ENCODE peak calls at places on chromosomes 2 and 18, in seven cellular contexts. E is HT1080, B is HTR-8/SVneo, K is SHP77 treated with DMSO at 0.1 percent for 48 hours, H is Ammon's horn, I is iPS DF 6.9, Q is endothelial cell of umbilical vein. F is an unnamed sample.

GRCh38 chr18:32730620-32731021 is 42.2 kb downstream of the KLHL14 start:
- DNase-seq in H (peak; percentile 10), E (peak; percentile 35), B (no peak), K (peak; percentile 13), I (no peak), Q (peak; percentile 28), F (no peak)

GRCh38 chr2:222903234-222904220 is 42.7 kb downstream of the ACSL3 start:
- DNase-seq in H (peak; percentile 45), K (peak; percentile 32), E (peak; percentile 44), B (peak; percentile 48), I (no peak), Q (peak; percentile 71), F (no peak)

GRCh38 chr2:177265834-177266817 is 1.6 kb upstream of the NFE2L2 start:
- DNase-seq in Q (peak; percentile 43), E (no peak), I (no peak), H (no peak), B (no peak), K (no peak), F (no peak)

GRCh38 chr2:120388222-120389035 is 42.5 kb downstream of the INHBB start:
- DNase-seq in E (no peak), Q (no peak), B (no peak), I (no peak), K (no peak), H (no peak), F (no peak)

GRCh38 chr2:138777996-138778395 is 2.2 kb downstream of the NXPH2 start:
- DNase-seq in I (peak; percentile 75), Q (peak; percentile 17), E (peak; percentile 3), H (no peak), K (no peak), B (peak; percentile 48), F (no peak)

GRCh38 chr18:58299936-58300335 is 255.9 kb downstream of the NEDD4L start:
- DNase-seq in I (no peak), K (no peak), Q (no peak), E (no peak), B (no peak), H (no peak), F (no peak)

GRCh38 chr2:134897932-134898331 is 20.7 kb upstream of the CCNT2 start:
- DNase-seq in K (no peak), H (no peak), Q (peak; percentile 20), B (no peak), E (no peak), I (no peak), F (no peak)

GRCh38 chr2:16184945-16185660 is 244.8 kb downstream of the MYCN start:
- DNase-seq in B (no peak), Q (no peak), E (no peak), I (no peak), H (no peak), K (no peak), F (no peak)

GRCh38 chr2:8263931-8264330 is 417.9 kb upstream of the ID2 start:
- DNase-seq in H (no peak), K (no peak), I (no peak), B (no peak), E (no peak), Q (no peak), F (no peak)

GRCh38 chr2:43950383-43951008 is 45.3 kb downstream of the LRPPRC start:
- DNase-seq in I (no peak), B (peak; percentile 15), Q (peak; percentile 59), H (peak; percentile 52), E (peak; percentile 1), K (no peak), F (peak; percentile 60)

GRCh38 chr2:164843346-164843841 is 1.8 kb upstream of the COBLL1 start:
- DNase-seq in B (no peak), H (no peak), K (no peak), Q (no peak), I (no peak), E (no peak), F (no peak)

GRCh38 chr2:217851191-217852020 is 151.4 kb downstream of the TNS1 start:
- DNase-seq in B (no peak), Q (peak; percentile 18), K (no peak), I (no peak), H (peak; percentile 67), E (peak; percentile 27), F (no peak)

GRCh38 chr2:237705225-237705524 is 77.8 kb downstream of the LRRFIP1 start:
- DNase-seq in H (no peak), K (no peak), Q (no peak), I (no peak), E (peak; percentile 35), B (no peak), F (no peak)

GRCh38 chr2:175195012-175195411 is 13.5 kb upstream of the ATP5MC3 start:
- DNase-seq in H (no peak), K (no peak), I (no peak), E (no peak), Q (no peak), B (no peak), F (no peak)

GRCh38 chr2:119464977-119465376 is 33.3 kb downstream of the TMEM37 start:
- DNase-seq in B (no peak), Q (no peak), I (no peak), E (peak; percentile 6), H (no peak), K (no peak), F (no peak)

GRCh38 chr18:1779587-1779986 is 791.7 kb downstream of the METTL4 start:
- DNase-seq in K (no peak), B (no peak), I (no peak), H (no peak), E (no peak), Q (no peak), F (no peak)

GRCh38 chr2:158583923-158584322 is 127.2 kb downstream of the PKP4 start:
- DNase-seq in K (no peak), B (no peak), Q (no peak), H (no peak), I (no peak), E (no peak), F (no peak)

GRCh38 chr18:28855524-28855923 is 678.6 kb upstream of the CDH2 start:
- DNase-seq in K (no peak), E (no peak), H (peak; percentile 57), Q (no peak), B (no peak), I (no peak), F (peak; percentile 28)

GRCh38 chr18:49694402-49694801 is 118.9 kb downstream of the ACAA2 start:
- DNase-seq in K (no peak), Q (no peak), H (no peak), E (no peak), B (no peak), I (no peak), F (no peak)

GRCh38 chr2:124323321-124323720 is 298.2 kb downstream of the CNTNAP5 start:
- DNase-seq in E (peak; percentile 42), B (no peak), Q (no peak), K (no peak), I (no peak), H (no peak), F (peak; percentile 42)

GRCh38 chr2:208407667-208408066 is 1.1 kb downstream of the PTH2R start:
- DNase-seq in E (peak; percentile 15), H (peak; percentile 31), K (peak; percentile 56), B (no peak), Q (peak; percentile 11), I (no peak), F (peak; percentile 15)

GRCh38 chr2:186136860-186137259 is 349.2 kb upstream of the ZC3H15 start:
- DNase-seq in Q (no peak), E (no peak), H (no peak), I (no peak), K (no peak), B (no peak), F (no peak)

GRCh38 chr18:76860411-76860810 is 38.1 kb downstream of the ZNF236 start:
- DNase-seq in E (no peak), Q (no peak), I (no peak), K (no peak), B (no peak), H (no peak), F (no peak)